ENCODE peak calls at places on chromosomes 2 and 18, in nine cellular contexts. W is A549; F is right cardiac atrium; D is ACHN; Q is activated CD4-positive, alpha-beta T cell treated with anti-CD3 and anti-CD28 coated beads, Interleukin-2, amount 50 U/mL, for 48 hours; Y is CD8-positive, alpha-beta T cell; O is stimulated activated CD8-positive, alpha-beta memory T cell treated with anti-CD3 and anti-CD28 coated beads, Interleukin-15, amount 100 ng/mL, for 4 hours; U is heart right ventricle; T is Kasumi-1. X is an unnamed sample.

GRCh38 chr2:131753640-131754561 is 226.2 kb downstream of the CCDC74A start:
- DNase-seq in W (no peak), F (no peak), D (no peak), Q (no peak), Y (no peak), O (no peak), U (no peak), T (no peak), X (no peak)

GRCh38 chr2:35787302-35788031 is 568.1 kb upstream of the CRIM1 start:
- DNase-seq in W (no peak), F (no peak), D (no peak), Q (no peak), Y (no peak), O (no peak), U (no peak), T (no peak), X (no peak)

GRCh38 chr2:200376422-200377142 is 70.1 kb downstream of the SPATS2L start:
- DNase-seq in W (no peak), F (no peak), D (no peak), Q (no peak), Y (no peak), O (no peak), U (peak), T (no peak), X (no peak)

GRCh38 chr2:62133320-62133823 is 62.5 kb upstream of the B3GNT2 start:
- DNase-seq in W (no peak), F (no peak), D (no peak), Q (no peak), Y (no peak), O (no peak), U (no peak), T (no peak), X (no peak)

GRCh38 chr2:200828572-200829257 is 17.0 kb downstream of the BZW1 start:
- DNase-seq in W (no peak), F (no peak), D (no peak), Q (no peak), Y (no peak), O (no peak), U (no peak), T (no peak), X (no peak)

GRCh38 chr18:67862069-67862468 is 345.5 kb upstream of the DSEL start:
- DNase-seq in W (no peak), F (no peak), D (no peak), Q (no peak), Y (no peak), O (no peak), U (no peak), T (no peak), X (no peak)

GRCh38 chr2:46506131-46506706 is 26.9 kb downstream of the TMEM247 start:
- DNase-seq in W (no peak), F (no peak), D (no peak), Q (no peak), Y (no peak), O (no peak), U (no peak), T (peak), X (no peak)

GRCh38 chr2:236606023-236606422 is 36.4 kb downstream of the ACKR3 start:
- DNase-seq in W (no peak), F (no peak), D (no peak), Q (no peak), Y (no peak), O (no peak), U (no peak), T (no peak), X (no peak)

GRCh38 chr2:69514406-69514805 is 77.2 kb upstream of the NFU1 start:
- DNase-seq in W (no peak), F (peak), D (no peak), Q (no peak), Y (no peak), O (no peak), U (no peak), T (no peak), X (no peak)

GRCh38 chr2:232888099-232888836 is 18.2 kb downstream of the SNORC start:
- DNase-seq in W (no peak), F (no peak), D (no peak), Q (no peak), Y (no peak), O (no peak), U (no peak), T (no peak), X (no peak)

GRCh38 chr2:208983476-208983875 is 440.4 kb upstream of the MAP2 start:
- DNase-seq in W (no peak), F (no peak), D (no peak), Q (no peak), Y (no peak), O (no peak), U (no peak), T (no peak), X (no peak)

GRCh38 chr2:119068154-119068725 is 90.3 kb downstream of the C1QL2 start:
- DNase-seq in W (no peak), F (no peak), D (no peak), Q (no peak), Y (no peak), O (no peak), U (no peak), T (no peak), X (peak)

GRCh38 chr18:48629730-48630324 is 91.0 kb downstream of the CTIF start:
- DNase-seq in W (peak), F (no peak), D (peak), Q (no peak), Y (no peak), O (no peak), U (no peak), T (no peak), X (no peak)

GRCh38 chr2:10444463-10444862 is 3.7 kb downstream of the ODC1 start:
- DNase-seq in W (no peak), F (no peak), D (no peak), Q (peak), Y (no peak), O (no peak), U (no peak), T (no peak), X (no peak)

X was measured in NCI-H1417 treated with DMSO at 0.1 percent for 48 hours.